ENCODE peak calls at places on chromosomes 5 and 9, in seven cellular contexts. Z is PC-9; R is cardiac muscle cell; P is tibial artery; M is CD4-positive, alpha-beta memory T cell; U is OCI-LY7; Q is left lung. O is an unnamed sample.
A peak's percentile ranks its signal among the peaks of the same experiment; 100 is the strongest.

GRCh38 chr5:80569961-80570786 is at the start of gene ANKRD34B:
- DNase-seq in Q (peak; percentile 87), P (no peak), U (no peak), Z (peak; percentile 37), R (peak; percentile 12), M (no peak), O (no peak)

GRCh38 chr9:14221558-14221957 is 92.4 kb downstream of the NFIB start:
- DNase-seq in P (no peak), U (no peak), Q (no peak), M (no peak), Z (peak; percentile 57), R (peak; percentile 78), O (no peak)

GRCh38 chr9:34664281-34665108 is 2.0 kb upstream of the CCL27 start:
- DNase-seq in Q (peak; percentile 88), P (peak; percentile 90), R (peak; percentile 84), M (peak; percentile 74), U (peak; percentile 77), Z (peak; percentile 49), O (peak; percentile 74)

GRCh38 chr5:54900906-54901725 is 84.3 kb downstream of the ESM1 start:
- DNase-seq in R (peak; percentile 96), P (peak; percentile 74), Q (no peak), U (no peak), Z (no peak), M (no peak), O (no peak)

GRCh38 chr9:5902377-5902776 is 11.7 kb downstream of the MLANA start:
- DNase-seq in U (no peak), R (no peak), Q (no peak), P (no peak), M (no peak), Z (no peak), O (no peak)

GRCh38 chr9:96139592-96140251 is 162.3 kb downstream of the HSD17B3 start:
- DNase-seq in P (peak; percentile 90), M (no peak), U (no peak), Q (no peak), R (peak; percentile 88), Z (no peak), O (no peak)

GRCh38 chr9:108383801-108384200 is 472.0 kb downstream of the ACTL7B start:
- DNase-seq in Z (no peak), U (no peak), M (no peak), P (no peak), Q (no peak), R (no peak), O (no peak)

GRCh38 chr9:98430535-98430934 is 175.1 kb upstream of the TBC1D2 start:
- DNase-seq in Z (no peak), U (no peak), Q (no peak), P (peak; percentile 36), M (no peak), R (peak; percentile 35), O (no peak)

GRCh38 chr9:124020520-124021384 is 9.2 kb downstream of the LHX2 start:
- DNase-seq in M (no peak), U (no peak), R (no peak), Z (no peak), Q (no peak), P (no peak), O (no peak)

GRCh38 chr5:87912419-87912818 is 356.2 kb downstream of the TMEM161B start:
- DNase-seq in P (no peak), U (no peak), R (no peak), Z (no peak), M (no peak), Q (no peak), O (no peak)

GRCh38 chr9:86042226-86042625 is 57.1 kb downstream of the GOLM1 start:
- DNase-seq in P (no peak), M (no peak), U (no peak), Q (no peak), Z (no peak), R (no peak), O (no peak)

GRCh38 chr5:111754190-111754589 is 2.8 kb downstream of the NREP start:
- DNase-seq in Z (no peak), U (no peak), Q (no peak), R (no peak), P (no peak), M (no peak), O (no peak)

GRCh38 chr5:14953075-14953474 is 81.5 kb upstream of the ANKH start:
- DNase-seq in U (no peak), M (no peak), P (no peak), Q (no peak), Z (no peak), R (no peak), O (no peak)

GRCh38 chr5:121497176-121497575 is 354.5 kb upstream of the FTMT start:
- DNase-seq in R (no peak), M (no peak), Z (no peak), P (no peak), Q (no peak), U (no peak), O (no peak)

GRCh38 chr5:123628860-123629544 is 117.0 kb downstream of the CSNK1G3 start:
- DNase-seq in U (no peak), Q (peak; percentile 41), Z (no peak), M (no peak), R (no peak), P (no peak), O (no peak)

GRCh38 chr9:92808726-92809451 is 44.3 kb upstream of the BICD2 start:
- DNase-seq in R (peak; percentile 83), P (peak; percentile 46), Q (peak; percentile 88), U (peak; percentile 35), M (peak; percentile 43), Z (peak; percentile 88), O (peak; percentile 25)

GRCh38 chr9:86077286-86077685 is 22.1 kb downstream of the GOLM1 start:
- DNase-seq in M (no peak), P (no peak), R (no peak), U (no peak), Q (no peak), Z (no peak), O (no peak)

GRCh38 chr9:86354882-86355399 is 731 bp upstream of the TUT7 start:
- DNase-seq in M (no peak), Q (no peak), U (peak; percentile 33), P (no peak), Z (no peak), R (peak; percentile 28), O (no peak)

GRCh38 chr5:128271071-128271470 is 187.5 kb downstream of the SLC12A2 start:
- DNase-seq in Z (no peak), R (no peak), Q (no peak), M (no peak), P (no peak), U (no peak), O (no peak)

GRCh38 chr9:91534374-91534773 is 110.7 kb upstream of the NFIL3 start:
- DNase-seq in M (no peak), Q (no peak), U (no peak), R (no peak), Z (no peak), P (no peak), O (no peak)

GRCh38 chr5:159041754-159042153 is 58.0 kb downstream of the EBF1 start:
- DNase-seq in Z (no peak), R (peak; percentile 27), U (no peak), M (no peak), Q (no peak), P (no peak), O (no peak)

GRCh38 chr9:83962165-83962564 is 17.9 kb downstream of the HNRNPK start:
- DNase-seq in Z (no peak), U (no peak), R (peak; percentile 65), P (no peak), Q (no peak), M (no peak), O (no peak)

GRCh38 chr5:72151169-72151568 is 43.9 kb downstream of the MAP1B start:
- DNase-seq in R (peak; percentile 51), Z (no peak), M (no peak), P (no peak), Q (no peak), U (no peak), O (no peak)

GRCh38 chr5:57094753-57095683 is 78.8 kb upstream of the GPBP1 start:
- DNase-seq in Z (peak; percentile 68), P (no peak), U (peak; percentile 27), Q (no peak), R (peak; percentile 9), M (no peak), O (no peak)

GRCh38 chr5:53362521-53362941 is 117.9 kb upstream of the FST start:
- DNase-seq in P (no peak), Z (peak; percentile 45), Q (no peak), U (no peak), R (peak; percentile 96), M (no peak), O (no peak)

GRCh38 chr5:88690619-88691560 is 192.1 kb downstream of the MEF2C start:
- DNase-seq in Q (peak; percentile 91), R (peak; percentile 71), M (peak; percentile 73), U (peak; percentile 72), Z (peak; percentile 62), P (peak; percentile 55), O (peak; percentile 33)

GRCh38 chr9:124392254-124392653 is 23.0 kb downstream of the PSMB7 start:
- DNase-seq in Z (peak; percentile 71), M (no peak), P (peak; percentile 26), U (no peak), R (no peak), Q (peak; percentile 87), O (no peak)

GRCh38 chr9:106962105-106962504 is 99.1 kb downstream of the ZNF462 start:
- DNase-seq in P (no peak), Q (no peak), R (peak; percentile 14), M (no peak), Z (no peak), U (no peak), O (no peak)

GRCh38 chr5:126070481-126070880 is 352.7 kb upstream of the GRAMD2B start:
- DNase-seq in R (peak; percentile 5), Z (no peak), Q (no peak), U (no peak), P (no peak), M (no peak), O (no peak)

GRCh38 chr9:11092974-11093373 is 480.2 kb upstream of the PTPRD start:
- DNase-seq in Q (no peak), U (no peak), M (no peak), R (no peak), P (no peak), Z (no peak), O (no peak)
- H3K9me3 ChIP-seq in Q (no peaks in the 10 kb centered on the region), U (no peaks in the 10 kb centered on the region), M (no peaks in the 10 kb centered on the region), R (no peaks in the 10 kb centered on the region), P (no peaks in the 10 kb centered on the region), Z (no peaks in the 10 kb centered on the region), O (no peaks in the 10 kb centered on the region)

GRCh38 chr5:2175041-2175440 is 292.3 kb upstream of the IRX4 start:
- DNase-seq in U (no peak), P (no peak), Z (no peak), M (no peak), R (no peak), Q (no peak), O (no peak)
- H3K9me3 ChIP-seq in U (no peaks in the 10 kb centered on the region), P (no peaks in the 10 kb centered on the region), Z (no peaks in the 10 kb centered on the region), M (no peaks in the 10 kb centered on the region), R (no peaks in the 10 kb centered on the region), Q (no peaks in the 10 kb centered on the region), O (no peaks in the 10 kb centered on the region)

GRCh38 chr9:32384002-32384363 is 460 bp upstream of the ACO1 start:
- DNase-seq in M (no peak), R (no peak), P (no peak), U (no peak), Z (peak; percentile 2), Q (no peak), O (no peak)
- H3K9me3 ChIP-seq in M (no peaks in the 10 kb centered on the region), R (no peaks in the 10 kb centered on the region), P (no peaks in the 10 kb centered on the region), U (no peaks in the 10 kb centered on the region), Z (no peaks in the 10 kb centered on the region), Q (no peaks in the 10 kb centered on the region), O (no peaks in the 10 kb centered on the region)

GRCh38 chr5:179079165-179079987 is 19.2 kb downstream of the ZNF354C start:
- DNase-seq in P (no peak), M (no peak), U (no peak), Q (no peak), Z (no peak), R (no peak), O (no peak)
- H3K9me3 ChIP-seq in P (peaks cover 40% of the 10 kb centered on the region), M (peaks cover 16% of the 10 kb centered on the region), U (peaks cover 24% of the 10 kb centered on the region), Q (peaks cover 19% of the 10 kb centered on the region), Z (peaks cover 79% of the 10 kb centered on the region), R (no peaks in the 10 kb centered on the region), O (peaks cover 42% of the 10 kb centered on the region)

GRCh38 chr5:138557677-138558076 is 14.6 kb upstream of the ETF1 start:
- DNase-seq in M (no peak), U (no peak), Q (no peak), R (no peak), P (no peak), Z (no peak), O (no peak)
- H3K9me3 ChIP-seq in M (no peaks in the 10 kb centered on the region), U (no peaks in the 10 kb centered on the region), Q (no peaks in the 10 kb centered on the region), R (no peaks in the 10 kb centered on the region), P (no peaks in the 10 kb centered on the region), Z (no peaks in the 10 kb centered on the region), O (no peaks in the 10 kb centered on the region)

O was measured in T-helper 17 cell.